ENCODE peak calls at places on chromosome 15, in eight cellular contexts. S is CD4-positive, alpha-beta memory T cell; Z is memory B cell; L is Calu3; O is foreskin keratinocyte; G is myocyte; M is GM12892; K is EL. F is an unnamed sample.

GRCh38 chr15:48336940-48337339 is 5.7 kb downstream of the DUT start:
- DNase-seq in S (no peak), Z (no peak), L (peak), O (no peak), G (no peak), M (no peak), K (peak), F (peak)

GRCh38 chr15:40562691-40563090 is 2.2 kb downstream of the CCDC32 start:
- DNase-seq in S (no peak), Z (no peak), L (no peak), O (no peak), G (no peak), M (no peak), K (no peak), F (no peak)

GRCh38 chr15:31227954-31228542 is 98.6 kb upstream of the KLF13 start:
- DNase-seq in S (no peak), Z (no peak), L (no peak), O (no peak), G (no peak), M (no peak), K (no peak), F (no peak)

GRCh38 chr15:78681306-78682012 is 40.4 kb upstream of the CHRNB4 start:
- DNase-seq in S (no peak), Z (no peak), L (no peak), O (no peak), G (no peak), M (no peak), K (no peak), F (no peak)

GRCh38 chr15:67855842-67856241 is 16.0 kb upstream of the RNU6-1 start:
- DNase-seq in S (no peak), Z (no peak), L (no peak), O (no peak), G (no peak), M (no peak), K (no peak), F (no peak)

GRCh38 chr15:75775296-75776074 is 62.8 kb upstream of the CSPG4 start:
- DNase-seq in S (no peak), Z (no peak), L (peak), O (no peak), G (no peak), M (no peak), K (peak), F (peak)

GRCh38 chr15:43794269-43795037 is 2.3 kb downstream of the SERF2 start:
- DNase-seq in S (no peak), Z (no peak), L (no peak), O (no peak), G (peak), M (no peak), K (peak), F (no peak)

GRCh38 chr15:90342655-90343054 is 9.4 kb upstream of the ZNF774 start:
- DNase-seq in S (peak), Z (no peak), L (no peak), O (no peak), G (no peak), M (no peak), K (no peak), F (no peak)

GRCh38 chr15:92079647-92080255 is 226.2 kb downstream of the SLCO3A1 start:
- DNase-seq in S (no peak), Z (no peak), L (no peak), O (no peak), G (no peak), M (no peak), K (no peak), F (no peak)

GRCh38 chr15:80426316-80426715 is 22.1 kb downstream of the ARNT2 start:
- DNase-seq in S (no peak), Z (no peak), L (no peak), O (no peak), G (no peak), M (no peak), K (no peak), F (no peak)

GRCh38 chr15:29860872-29861271 is 38.6 kb upstream of the TJP1 start:
- DNase-seq in S (no peak), Z (no peak), L (no peak), O (peak), G (no peak), M (no peak), K (no peak), F (no peak)

GRCh38 chr15:66252411-66253295 is 897 bp downstream of the MEGF11 start:
- DNase-seq in S (peak), Z (peak), L (peak), O (peak), G (peak), M (peak), K (peak), F (peak)

GRCh38 chr15:63597821-63598220 is 634 bp downstream of the FBXL22 start:
- DNase-seq in S (no peak), Z (no peak), L (no peak), O (no peak), G (no peak), M (no peak), K (no peak), F (no peak)

GRCh38 chr15:98800437-98801233 is 152.3 kb downstream of the IGF1R start:
- DNase-seq in S (no peak), Z (no peak), L (peak), O (peak), G (peak), M (no peak), K (peak), F (peak)